ENCODE peak calls at places on chromosome 21, in seven cellular contexts. T is sigmoid colon, Z is suprapubic skin, R is tibial nerve, J is NB4, A is spleen, G is GM12891. N is an unnamed sample.
A peak's percentile ranks its signal among the peaks of the same experiment; 100 is the strongest.

GRCh38 chr21:19995253-19995652 is 1003.0 kb upstream of the NCAM2 start:
- DNase-seq in T (no peak), Z (no peak), R (no peak), J (peak; percentile 68), A (no peak), G (no peak), N (no peak)

GRCh38 chr21:41142051-41142795 is 25.7 kb upstream of the BACE2 start:
- DNase-seq in T (no peak), Z (no peak), R (no peak), J (no peak), A (no peak), G (no peak), N (peak; percentile 37)

GRCh38 chr21:16533692-16534407 is 804.1 kb downstream of the USP25 start:
- DNase-seq in T (no peak), Z (no peak), R (no peak), J (no peak), A (no peak), G (no peak), N (peak; percentile 23)

GRCh38 chr21:33972539-33972938 is 56.9 kb upstream of the ATP5PO start:
- DNase-seq in T (no peak), Z (no peak), R (no peak), J (no peak), A (no peak), G (no peak), N (no peak)

GRCh38 chr21:16040601-16041000 is 310.8 kb downstream of the USP25 start:
- DNase-seq in T (no peak), Z (no peak), R (no peak), J (no peak), A (no peak), G (no peak), N (no peak)

GRCh38 chr21:32482565-32483292 is 70.2 kb downstream of the EVA1C start:
- DNase-seq in T (no peak), Z (no peak), R (no peak), J (no peak), A (no peak), G (no peak), N (no peak)

GRCh38 chr21:23968722-23969647 is 1638.3 kb downstream of the MRPL39 start:
- DNase-seq in T (no peak), Z (no peak), R (no peak), J (peak; percentile 95), A (peak; percentile 88), G (peak; percentile 10), N (peak; percentile 62)

GRCh38 chr21:22880573-22880972 is 1882.4 kb downstream of the NCAM2 start:
- DNase-seq in T (no peak), Z (no peak), R (no peak), J (no peak), A (no peak), G (no peak), N (no peak)

GRCh38 chr21:41847066-41847804 is 31.9 kb downstream of the PRDM15 start:
- DNase-seq in T (peak; percentile 28), Z (peak; percentile 6), R (no peak), J (no peak), A (peak; percentile 65), G (no peak), N (no peak)

GRCh38 chr21:16954787-16955186 is 558.1 kb upstream of the CXADR start:
- DNase-seq in T (no peak), Z (no peak), R (no peak), J (no peak), A (no peak), G (no peak), N (no peak)

GRCh38 chr21:26469789-26470188 is 103.3 kb downstream of the CYYR1 start:
- DNase-seq in T (no peak), Z (no peak), R (no peak), J (no peak), A (no peak), G (no peak), N (peak; percentile 41)

GRCh38 chr21:27570306-27570868 is 603.5 kb upstream of the ADAMTS5 start:
- DNase-seq in T (peak; percentile 83), Z (peak; percentile 67), R (peak; percentile 39), J (no peak), A (no peak), G (no peak), N (peak; percentile 77)

GRCh38 chr21:26679299-26679698 is 106.2 kb upstream of the CYYR1 start:
- DNase-seq in T (no peak), Z (no peak), R (no peak), J (no peak), A (no peak), G (no peak), N (no peak)

GRCh38 chr21:41170442-41170841 is 2.5 kb downstream of the BACE2 start:
- DNase-seq in T (no peak), Z (no peak), R (no peak), J (peak; percentile 19), A (no peak), G (peak; percentile 35), N (peak; percentile 57)

GRCh38 chr21:42594616-42595280 is 58.7 kb upstream of the PDE9A start:
- DNase-seq in T (no peak), Z (no peak), R (no peak), J (no peak), A (no peak), G (no peak), N (no peak)

GRCh38 chr21:38089763-38090046 is 167.1 kb upstream of the KCNJ15 start:
- DNase-seq in T (no peak), Z (no peak), R (no peak), J (no peak), A (no peak), G (no peak), N (no peak)

GRCh38 chr21:38092033-38092432 is 164.8 kb upstream of the KCNJ15 start:
- DNase-seq in T (no peak), Z (no peak), R (no peak), J (no peak), A (no peak), G (no peak), N (no peak)

GRCh38 chr21:38097789-38098188 is 159.0 kb upstream of the KCNJ15 start:
- DNase-seq in T (no peak), Z (no peak), R (no peak), J (no peak), A (no peak), G (no peak), N (no peak)

GRCh38 chr21:38095220-38095619 is 161.6 kb upstream of the KCNJ15 start:
- DNase-seq in T (no peak), Z (no peak), R (no peak), J (no peak), A (no peak), G (no peak), N (no peak)
- TF ChIP-seq POLR2A in T (no peak), Z (no peak), R (no peak), J (no peak), A (no peak), G (no peak), N (no peak)

GRCh38 chr21:43733529-43734071 is 14.7 kb downstream of the PDXK start:
- DNase-seq in T (no peak), Z (no peak), R (peak; percentile 63), J (no peak), A (no peak), G (no peak), N (peak; percentile 59)

GRCh38 chr21:43733060-43733459 is 14.1 kb downstream of the PDXK start:
- DNase-seq in T (no peak), Z (no peak), R (no peak), J (no peak), A (no peak), G (no peak), N (no peak)

GRCh38 chr21:43734830-43735229 is 15.9 kb downstream of the PDXK start:
- DNase-seq in T (peak; percentile 62), Z (no peak), R (peak; percentile 76), J (no peak), A (no peak), G (no peak), N (peak; percentile 79)

GRCh38 chr21:43735236-43736091 is 16.5 kb downstream of the PDXK start:
- DNase-seq in T (peak; percentile 54), Z (no peak), R (no peak), J (no peak), A (no peak), G (no peak), N (no peak)

DNA sequence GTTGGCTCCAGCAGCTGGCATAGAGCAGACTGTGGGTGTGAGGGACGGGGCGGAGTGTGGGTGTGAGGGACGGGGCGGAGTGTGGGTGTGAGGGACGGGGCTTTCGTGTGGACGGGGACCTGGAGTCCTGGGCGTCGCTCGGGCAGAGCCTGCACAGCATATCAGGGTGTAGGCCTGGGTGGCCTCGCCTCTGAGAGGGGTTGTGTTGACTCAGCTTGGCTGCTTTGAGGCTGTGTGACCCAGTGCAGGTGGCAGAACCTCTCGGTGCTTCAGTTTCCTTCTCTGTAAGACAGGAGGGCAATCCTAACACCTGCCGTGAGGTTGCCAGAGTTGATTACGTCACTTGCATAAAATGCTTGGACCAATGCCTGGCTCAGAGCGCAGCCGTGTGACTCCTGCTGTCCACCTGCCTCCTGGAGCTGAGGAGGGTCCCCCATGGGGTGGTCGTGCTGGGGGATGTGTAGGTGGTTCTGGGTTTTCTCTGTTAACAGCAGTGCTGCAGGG is 15.3 kb downstream of the PDXK start:
- DNase-seq in T (no peak), Z (no peak), R (no peak), J (no peak), A (no peak), G (no peak), N (no peak)
- TF ChIP-seq POLR2A in T (no peak), Z (no peak), R (no peak), J (no peak), A (no peak), G (no peak), N (no peak)

DNA sequence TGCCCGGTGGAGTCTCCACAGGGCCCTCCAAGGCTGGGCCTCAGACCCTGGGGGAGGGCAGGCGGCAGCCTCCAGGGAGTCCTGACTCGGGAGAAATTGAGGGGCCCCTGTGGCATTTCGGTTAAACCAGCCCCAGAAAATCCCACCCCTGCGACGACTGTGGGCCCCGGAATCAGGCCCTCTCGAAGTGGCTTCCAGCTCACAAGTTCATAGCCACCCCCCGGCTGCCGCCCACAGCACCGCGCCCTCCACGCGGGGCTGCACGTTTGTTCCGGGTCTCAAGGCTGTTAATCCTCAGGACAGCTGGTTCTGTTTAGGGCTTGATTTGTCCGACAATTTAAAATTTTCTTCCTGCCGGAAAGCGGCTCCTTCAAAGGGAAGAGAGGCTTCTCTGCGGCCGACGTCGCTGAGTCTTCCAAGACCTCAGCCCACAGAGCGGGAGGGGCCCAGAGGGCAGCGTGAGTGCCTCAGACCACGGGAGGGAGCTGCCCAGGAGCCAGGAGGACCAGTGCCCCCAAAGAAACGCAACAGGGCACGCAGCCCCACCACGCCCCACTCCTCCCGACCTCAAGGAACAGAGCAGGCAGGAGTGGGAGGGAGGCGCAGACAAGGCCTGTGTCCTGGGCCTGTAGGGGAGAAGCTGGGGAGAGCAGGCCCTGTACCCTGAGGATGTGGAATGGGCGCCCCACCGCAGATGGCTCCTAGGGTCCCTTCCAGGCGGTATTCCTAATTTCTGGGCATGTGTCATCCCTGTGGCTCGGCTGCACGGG is 14.5 kb upstream of the COL6A2 start:
- DNase-seq in T (peak; percentile 73), Z (peak; percentile 73), R (no peak), J (no peak), A (peak; percentile 62), G (no peak), N (peak; percentile 18)
- TF ChIP-seq POLR2A in T (no peak), Z (no peak), R (no peak), J (no peak), A (no peak), G (no peak), N (no peak)

DNA sequence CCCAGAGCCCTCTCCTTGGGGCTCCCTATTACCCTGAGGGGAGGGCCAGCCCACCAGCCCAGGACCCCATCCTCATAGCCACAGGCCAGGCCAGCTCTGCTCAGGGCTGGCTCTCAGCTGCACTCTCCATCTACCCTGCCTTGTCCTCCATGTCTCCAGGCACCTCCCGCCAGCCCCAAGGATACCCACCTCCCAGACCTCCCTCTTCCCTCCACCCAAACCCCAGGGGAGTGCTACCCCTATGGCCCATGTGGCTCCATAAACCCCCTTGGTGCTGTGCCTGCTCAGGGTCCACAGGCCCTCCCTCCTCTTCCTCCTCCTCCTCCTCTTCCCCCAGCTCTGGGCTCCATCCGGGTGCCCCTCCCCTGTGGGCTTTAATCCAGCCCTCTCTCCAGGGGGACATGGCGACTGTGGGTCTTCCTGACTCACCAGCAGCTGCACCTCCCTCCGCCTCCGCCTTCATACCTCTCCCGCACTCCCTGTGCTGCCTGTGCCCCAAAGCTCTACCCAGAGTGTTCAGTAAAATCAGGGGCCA is 9.1 kb downstream of the YBEY start:
- DNase-seq in T (no peak), Z (no peak), R (no peak), J (peak; percentile 90), A (no peak), G (no peak), N (no peak)
- TF ChIP-seq POLR2A in T (no peak), Z (no peak), R (no peak), J (no peak), A (no peak), G (no peak), N (no peak)